ENCODE peak calls at places on chromosomes 3 and 15, in nine cellular contexts. One of them, this sample, is unnamed.
A peak's percentile ranks its signal among the peaks of the same experiment; 100 is the strongest.

GRCh38 chr15:69704229-69704628 is 251.6 kb downstream of the RPLP1 start:
- DNase-seq in lower lobe of right lung: no peak
- DNase-seq in Panc1: no peak
- DNase-seq in psoas muscle: no peak
- DNase-seq in heart left ventricle: no peak
- DNase-seq in CD8-positive, alpha-beta memory T cell: no peak
- DNase-seq in fibroblast of lung: peak; percentile 45
- DNase-seq in naive thymus-derived CD4-positive, alpha-beta T cell: no peak
- DNase-seq in upper lobe of right lung: no peak
- DNase-seq in this sample: no peak

GRCh38 chr3:166125179-166125578 is 288.0 kb upstream of the BCHE start:
- DNase-seq in heart left ventricle: no peak
- DNase-seq in upper lobe of right lung: no peak
- DNase-seq in CD8-positive, alpha-beta memory T cell: no peak
- DNase-seq in Panc1: no peak
- DNase-seq in lower lobe of right lung: no peak
- DNase-seq in naive thymus-derived CD4-positive, alpha-beta T cell: no peak
- DNase-seq in fibroblast of lung: no peak
- DNase-seq in psoas muscle: no peak
- DNase-seq in this sample: no peak

GRCh38 chr15:83283813-83284562 is 476 bp downstream of the BNC1 start:
- DNase-seq in fibroblast of lung: peak; percentile 39
- DNase-seq in psoas muscle: no peak
- DNase-seq in lower lobe of right lung: no peak
- DNase-seq in CD8-positive, alpha-beta memory T cell: no peak
- DNase-seq in upper lobe of right lung: no peak
- DNase-seq in naive thymus-derived CD4-positive, alpha-beta T cell: no peak
- DNase-seq in Panc1: no peak
- DNase-seq in heart left ventricle: no peak
- DNase-seq in this sample: peak; percentile 38

GRCh38 chr3:45832691-45833090 is 9.2 kb downstream of the LZTFL1 start:
- DNase-seq in lower lobe of right lung: no peak
- DNase-seq in fibroblast of lung: no peak
- DNase-seq in CD8-positive, alpha-beta memory T cell: no peak
- DNase-seq in naive thymus-derived CD4-positive, alpha-beta T cell: peak; percentile 16
- DNase-seq in upper lobe of right lung: no peak
- DNase-seq in psoas muscle: no peak
- DNase-seq in Panc1: no peak
- DNase-seq in heart left ventricle: no peak
- DNase-seq in this sample: no peak

GRCh38 chr3:106092792-106093191 is 224.0 kb upstream of the CBLB start:
- DNase-seq in naive thymus-derived CD4-positive, alpha-beta T cell: no peak
- DNase-seq in heart left ventricle: no peak
- DNase-seq in fibroblast of lung: no peak
- DNase-seq in upper lobe of right lung: no peak
- DNase-seq in psoas muscle: no peak
- DNase-seq in CD8-positive, alpha-beta memory T cell: no peak
- DNase-seq in lower lobe of right lung: no peak
- DNase-seq in Panc1: no peak
- DNase-seq in this sample: no peak

GRCh38 chr3:136624894-136625815 is 127.0 kb downstream of the STAG1 start:
- DNase-seq in Panc1: no peak
- DNase-seq in lower lobe of right lung: no peak
- DNase-seq in heart left ventricle: no peak
- DNase-seq in fibroblast of lung: peak; percentile 72
- DNase-seq in naive thymus-derived CD4-positive, alpha-beta T cell: no peak
- DNase-seq in upper lobe of right lung: no peak
- DNase-seq in CD8-positive, alpha-beta memory T cell: no peak
- DNase-seq in psoas muscle: no peak
- DNase-seq in this sample: no peak

GRCh38 chr3:156674911-156675743 is 737 bp downstream of the TIPARP start:
- DNase-seq in CD8-positive, alpha-beta memory T cell: peak; percentile 64
- DNase-seq in psoas muscle: peak; percentile 72
- DNase-seq in heart left ventricle: peak; percentile 86
- DNase-seq in lower lobe of right lung: peak; percentile 81
- DNase-seq in naive thymus-derived CD4-positive, alpha-beta T cell: peak; percentile 72
- DNase-seq in upper lobe of right lung: peak; percentile 88
- DNase-seq in Panc1: no peak
- DNase-seq in fibroblast of lung: no peak
- DNase-seq in this sample: peak; percentile 38

GRCh38 chr3:27312044-27312668 is 57.0 kb downstream of the NEK10 start:
- DNase-seq in lower lobe of right lung: no peak
- DNase-seq in heart left ventricle: no peak
- DNase-seq in Panc1: peak; percentile 76
- DNase-seq in upper lobe of right lung: no peak
- DNase-seq in naive thymus-derived CD4-positive, alpha-beta T cell: peak; percentile 50
- DNase-seq in fibroblast of lung: peak; percentile 68
- DNase-seq in psoas muscle: no peak
- DNase-seq in CD8-positive, alpha-beta memory T cell: peak; percentile 36
- DNase-seq in this sample: peak; percentile 35

GRCh38 chr3:142224482-142225072 is 808 bp downstream of the GK5 start:
- DNase-seq in naive thymus-derived CD4-positive, alpha-beta T cell: no peak
- DNase-seq in heart left ventricle: no peak
- DNase-seq in CD8-positive, alpha-beta memory T cell: no peak
- DNase-seq in upper lobe of right lung: no peak
- DNase-seq in lower lobe of right lung: no peak
- DNase-seq in fibroblast of lung: no peak
- DNase-seq in Panc1: no peak
- DNase-seq in psoas muscle: no peak
- DNase-seq in this sample: no peak

GRCh38 chr15:61527836-61528589 is 298.9 kb upstream of the RORA start:
- DNase-seq in lower lobe of right lung: no peak
- DNase-seq in Panc1: no peak
- DNase-seq in fibroblast of lung: no peak
- DNase-seq in upper lobe of right lung: no peak
- DNase-seq in CD8-positive, alpha-beta memory T cell: no peak
- DNase-seq in psoas muscle: no peak
- DNase-seq in naive thymus-derived CD4-positive, alpha-beta T cell: no peak
- DNase-seq in heart left ventricle: no peak
- DNase-seq in this sample: no peak
- H3K4me1 ChIP-seq in lower lobe of right lung: no peaks in the 10 kb centered on the region
- H3K4me1 ChIP-seq in Panc1: no peaks in the 10 kb centered on the region
- H3K4me1 ChIP-seq in fibroblast of lung: no peaks in the 10 kb centered on the region
- H3K4me1 ChIP-seq in upper lobe of right lung: no peaks in the 10 kb centered on the region
- H3K4me1 ChIP-seq in CD8-positive, alpha-beta memory T cell: no peaks in the 10 kb centered on the region
- H3K4me1 ChIP-seq in psoas muscle: no peaks in the 10 kb centered on the region
- H3K4me1 ChIP-seq in naive thymus-derived CD4-positive, alpha-beta T cell: no peaks in the 10 kb centered on the region
- H3K4me1 ChIP-seq in heart left ventricle: no peaks in the 10 kb centered on the region
- H3K4me1 ChIP-seq in this sample: no peaks in the 10 kb centered on the region

GRCh38 chr3:192515661-192516040 is 211.7 kb downstream of the FGF12 start:
- DNase-seq in naive thymus-derived CD4-positive, alpha-beta T cell: no peak
- DNase-seq in fibroblast of lung: no peak
- DNase-seq in psoas muscle: no peak
- DNase-seq in upper lobe of right lung: no peak
- DNase-seq in heart left ventricle: no peak
- DNase-seq in lower lobe of right lung: no peak
- DNase-seq in Panc1: no peak
- DNase-seq in CD8-positive, alpha-beta memory T cell: no peak
- DNase-seq in this sample: no peak
- H3K4me3 ChIP-seq in naive thymus-derived CD4-positive, alpha-beta T cell: no peak overlapping the region
- H3K4me3 ChIP-seq in fibroblast of lung: no peak overlapping the region
- H3K4me3 ChIP-seq in psoas muscle: peak overlapping the region; percentile 60
- H3K4me3 ChIP-seq in upper lobe of right lung: no peak overlapping the region
- H3K4me3 ChIP-seq in heart left ventricle: peak overlapping the region; percentile 51
- H3K4me3 ChIP-seq in lower lobe of right lung: no peak overlapping the region
- H3K4me3 ChIP-seq in Panc1: no peak overlapping the region
- H3K4me3 ChIP-seq in CD8-positive, alpha-beta memory T cell: no peak overlapping the region
- H3K4me3 ChIP-seq in this sample: no peak overlapping the region

DNA sequence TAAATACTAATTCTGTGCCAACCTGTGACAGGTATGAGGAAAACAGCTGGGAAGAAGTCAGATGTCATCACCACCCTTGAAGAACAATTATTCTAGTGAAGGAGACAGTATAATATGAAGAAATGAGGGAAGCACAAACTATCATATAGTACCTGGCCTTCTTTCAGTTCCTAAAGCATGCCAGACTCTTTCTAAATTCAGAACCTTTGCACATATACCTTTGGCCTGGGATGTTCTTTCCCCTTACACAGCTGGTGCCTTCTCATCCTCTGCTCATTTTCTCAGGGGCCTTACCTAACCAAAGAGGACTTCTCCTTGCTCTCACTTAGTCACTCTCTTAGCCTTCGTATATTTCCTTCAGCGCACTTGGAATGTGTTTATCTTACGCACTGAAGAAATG is 19.0 kb downstream of the ATOSA start:
- DNase-seq in CD8-positive, alpha-beta memory T cell: no peak
- DNase-seq in upper lobe of right lung: no peak
- DNase-seq in fibroblast of lung: no peak
- DNase-seq in psoas muscle: no peak
- DNase-seq in naive thymus-derived CD4-positive, alpha-beta T cell: no peak
- DNase-seq in lower lobe of right lung: no peak
- DNase-seq in Panc1: no peak
- DNase-seq in heart left ventricle: no peak
- DNase-seq in this sample: no peak
- H3K36me3 ChIP-seq in CD8-positive, alpha-beta memory T cell: peaks cover 18% of the 10 kb centered on the region
- H3K36me3 ChIP-seq in upper lobe of right lung: peaks cover 58% of the 10 kb centered on the region
- H3K36me3 ChIP-seq in fibroblast of lung: no peaks in the 10 kb centered on the region
- H3K36me3 ChIP-seq in psoas muscle: peaks cover 14% of the 10 kb centered on the region
- H3K36me3 ChIP-seq in naive thymus-derived CD4-positive, alpha-beta T cell: peaks cover 64% of the 10 kb centered on the region
- H3K36me3 ChIP-seq in lower lobe of right lung: peaks cover 78% of the 10 kb centered on the region
- H3K36me3 ChIP-seq in Panc1: peaks cover 2% of the 10 kb centered on the region
- H3K36me3 ChIP-seq in heart left ventricle: peaks cover 93% of the 10 kb centered on the region
- H3K36me3 ChIP-seq in this sample: no peaks in the 10 kb centered on the region

GRCh38 chr15:71458089-71458660 is 342.9 kb downstream of the THSD4 start:
- DNase-seq in CD8-positive, alpha-beta memory T cell: no peak
- DNase-seq in psoas muscle: no peak
- DNase-seq in heart left ventricle: no peak
- DNase-seq in lower lobe of right lung: no peak
- DNase-seq in naive thymus-derived CD4-positive, alpha-beta T cell: no peak
- DNase-seq in upper lobe of right lung: no peak
- DNase-seq in fibroblast of lung: no peak
- DNase-seq in Panc1: no peak
- DNase-seq in this sample: no peak

GRCh38 chr15:71456812-71457211 is 341.5 kb downstream of the THSD4 start:
- DNase-seq in lower lobe of right lung: no peak
- DNase-seq in heart left ventricle: no peak
- DNase-seq in naive thymus-derived CD4-positive, alpha-beta T cell: no peak
- DNase-seq in psoas muscle: no peak
- DNase-seq in CD8-positive, alpha-beta memory T cell: no peak
- DNase-seq in Panc1: no peak
- DNase-seq in upper lobe of right lung: no peak
- DNase-seq in fibroblast of lung: no peak
- DNase-seq in this sample: no peak

GRCh38 chr15:71455107-71455506 is 339.8 kb downstream of the THSD4 start:
- DNase-seq in heart left ventricle: no peak
- DNase-seq in psoas muscle: no peak
- DNase-seq in upper lobe of right lung: no peak
- DNase-seq in lower lobe of right lung: no peak
- DNase-seq in fibroblast of lung: no peak
- DNase-seq in naive thymus-derived CD4-positive, alpha-beta T cell: no peak
- DNase-seq in Panc1: no peak
- DNase-seq in CD8-positive, alpha-beta memory T cell: no peak
- DNase-seq in this sample: no peak

GRCh38 chr15:71456362-71456761 is 341.1 kb downstream of the THSD4 start:
- DNase-seq in Panc1: no peak
- DNase-seq in naive thymus-derived CD4-positive, alpha-beta T cell: no peak
- DNase-seq in heart left ventricle: no peak
- DNase-seq in fibroblast of lung: no peak
- DNase-seq in lower lobe of right lung: no peak
- DNase-seq in CD8-positive, alpha-beta memory T cell: no peak
- DNase-seq in psoas muscle: no peak
- DNase-seq in upper lobe of right lung: no peak
- DNase-seq in this sample: no peak

GRCh38 chr15:71455878-71456277 is 340.6 kb downstream of the THSD4 start:
- DNase-seq in psoas muscle: no peak
- DNase-seq in heart left ventricle: no peak
- DNase-seq in CD8-positive, alpha-beta memory T cell: no peak
- DNase-seq in lower lobe of right lung: no peak
- DNase-seq in Panc1: no peak
- DNase-seq in fibroblast of lung: no peak
- DNase-seq in upper lobe of right lung: no peak
- DNase-seq in naive thymus-derived CD4-positive, alpha-beta T cell: no peak
- DNase-seq in this sample: no peak
- H3K4me1 ChIP-seq in psoas muscle: peaks cover 19% of the 10 kb centered on the region
- H3K4me1 ChIP-seq in heart left ventricle: no peaks in the 10 kb centered on the region
- H3K4me1 ChIP-seq in CD8-positive, alpha-beta memory T cell: no peaks in the 10 kb centered on the region
- H3K4me1 ChIP-seq in lower lobe of right lung: peaks cover 4% of the 10 kb centered on the region
- H3K4me1 ChIP-seq in Panc1: no peaks in the 10 kb centered on the region
- H3K4me1 ChIP-seq in fibroblast of lung: no peaks in the 10 kb centered on the region
- H3K4me1 ChIP-seq in upper lobe of right lung: no peaks in the 10 kb centered on the region
- H3K4me1 ChIP-seq in naive thymus-derived CD4-positive, alpha-beta T cell: no peaks in the 10 kb centered on the region
- H3K4me1 ChIP-seq in this sample: no peaks in the 10 kb centered on the region

DNA sequence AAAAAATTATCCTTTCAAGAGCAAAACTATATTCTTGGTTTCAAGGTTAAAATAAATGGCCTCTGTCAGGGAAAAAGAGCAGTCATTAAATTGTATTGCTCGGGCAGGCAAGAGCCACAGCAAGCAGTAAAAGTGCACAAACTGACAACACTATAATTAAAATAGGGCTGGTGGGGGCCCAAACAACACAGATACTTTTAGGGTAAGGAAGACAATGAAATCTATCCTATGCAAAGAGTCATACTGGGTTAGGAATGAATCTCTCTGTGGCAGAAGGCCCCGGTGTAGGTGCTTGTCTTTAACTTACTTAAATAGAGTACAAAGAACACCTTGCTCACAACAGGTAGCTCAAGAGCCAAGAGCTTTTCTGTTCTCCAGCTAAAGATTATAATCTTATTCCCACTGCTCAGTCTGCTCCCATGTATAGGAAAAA is 94.7 kb downstream of the DLG1 start:
- DNase-seq in Panc1: no peak
- DNase-seq in fibroblast of lung: no peak
- DNase-seq in upper lobe of right lung: no peak
- DNase-seq in psoas muscle: no peak
- DNase-seq in CD8-positive, alpha-beta memory T cell: no peak
- DNase-seq in naive thymus-derived CD4-positive, alpha-beta T cell: no peak
- DNase-seq in lower lobe of right lung: no peak
- DNase-seq in heart left ventricle: no peak
- DNase-seq in this sample: no peak
- H3K4me3 ChIP-seq in Panc1: no peak overlapping the region
- H3K4me3 ChIP-seq in fibroblast of lung: no peak overlapping the region
- H3K4me3 ChIP-seq in upper lobe of right lung: no peak overlapping the region
- H3K4me3 ChIP-seq in psoas muscle: no peak overlapping the region
- H3K4me3 ChIP-seq in CD8-positive, alpha-beta memory T cell: no peak overlapping the region
- H3K4me3 ChIP-seq in naive thymus-derived CD4-positive, alpha-beta T cell: no peak overlapping the region
- H3K4me3 ChIP-seq in lower lobe of right lung: no peak overlapping the region
- H3K4me3 ChIP-seq in heart left ventricle: no peak overlapping the region
- H3K4me3 ChIP-seq in this sample: no peak overlapping the region

GRCh38 chr3:149019581-149019980 is 28.2 kb downstream of the GYG1 start:
- DNase-seq in naive thymus-derived CD4-positive, alpha-beta T cell: no peak
- DNase-seq in CD8-positive, alpha-beta memory T cell: no peak
- DNase-seq in lower lobe of right lung: no peak
- DNase-seq in psoas muscle: no peak
- DNase-seq in heart left ventricle: no peak
- DNase-seq in Panc1: no peak
- DNase-seq in upper lobe of right lung: no peak
- DNase-seq in fibroblast of lung: peak; percentile 39
- DNase-seq in this sample: no peak
- H3K36me3 ChIP-seq in naive thymus-derived CD4-positive, alpha-beta T cell: peaks cover 15% of the 10 kb centered on the region
- H3K36me3 ChIP-seq in CD8-positive, alpha-beta memory T cell: peaks cover 8% of the 10 kb centered on the region
- H3K36me3 ChIP-seq in lower lobe of right lung: peaks cover 34% of the 10 kb centered on the region
- H3K36me3 ChIP-seq in psoas muscle: peaks cover 6% of the 10 kb centered on the region
- H3K36me3 ChIP-seq in heart left ventricle: peaks cover 42% of the 10 kb centered on the region
- H3K36me3 ChIP-seq in Panc1: peaks cover 16% of the 10 kb centered on the region
- H3K36me3 ChIP-seq in upper lobe of right lung: peaks cover 39% of the 10 kb centered on the region
- H3K36me3 ChIP-seq in fibroblast of lung: no peaks in the 10 kb centered on the region
- H3K36me3 ChIP-seq in this sample: peaks cover 14% of the 10 kb centered on the region